ENCODE peak calls at places on chromosome 14, in five cellular contexts. One of them, this sample, is unnamed.
A peak's percentile ranks its signal among the peaks of the same experiment; 100 is the strongest.

GRCh38 chr14:31068235-31068634 is 42.1 kb upstream of the STRN3 start:
- DNase-seq in germinal center: no peak
- DNase-seq in stimulated activated CD4-positive, alpha-beta T cell treated with anti-CD3 and anti-CD28 coated beads, Interleukin-2, amount 100 ng/mL, for 24 hours: no peak
- DNase-seq in stimulated activated effector memory CD8-positive, alpha-beta T cell treated with anti-CD3 and anti-CD28 coated beads, Interleukin-12 subunit alpha, Interleukin-12 subunit beta, amount 100 ng/mL, for 72 hours: no peak
- DNase-seq in NCI-H187 treated with DMSO at 0.1 percent for 48 hours: no peak
- DNase-seq in this sample: peak; percentile 46

GRCh38 chr14:70718383-70719123 is 76.8 kb downstream of the TTC9 start:
- DNase-seq in germinal center: no peak
- DNase-seq in stimulated activated CD4-positive, alpha-beta T cell treated with anti-CD3 and anti-CD28 coated beads, Interleukin-2, amount 100 ng/mL, for 24 hours: no peak
- DNase-seq in stimulated activated effector memory CD8-positive, alpha-beta T cell treated with anti-CD3 and anti-CD28 coated beads, Interleukin-12 subunit alpha, Interleukin-12 subunit beta, amount 100 ng/mL, for 72 hours: no peak
- DNase-seq in NCI-H187 treated with DMSO at 0.1 percent for 48 hours: no peak
- DNase-seq in this sample: no peak

GRCh38 chr14:95948608-95949007 is 72.0 kb downstream of the TUNAR start:
- DNase-seq in germinal center: no peak
- DNase-seq in stimulated activated CD4-positive, alpha-beta T cell treated with anti-CD3 and anti-CD28 coated beads, Interleukin-2, amount 100 ng/mL, for 24 hours: no peak
- DNase-seq in stimulated activated effector memory CD8-positive, alpha-beta T cell treated with anti-CD3 and anti-CD28 coated beads, Interleukin-12 subunit alpha, Interleukin-12 subunit beta, amount 100 ng/mL, for 72 hours: no peak
- DNase-seq in NCI-H187 treated with DMSO at 0.1 percent for 48 hours: no peak
- DNase-seq in this sample: no peak

GRCh38 chr14:93994919-93995682 is 2.0 kb upstream of the CCDC197 start:
- DNase-seq in germinal center: no peak
- DNase-seq in stimulated activated CD4-positive, alpha-beta T cell treated with anti-CD3 and anti-CD28 coated beads, Interleukin-2, amount 100 ng/mL, for 24 hours: peak; percentile 68
- DNase-seq in stimulated activated effector memory CD8-positive, alpha-beta T cell treated with anti-CD3 and anti-CD28 coated beads, Interleukin-12 subunit alpha, Interleukin-12 subunit beta, amount 100 ng/mL, for 72 hours: peak; percentile 60
- DNase-seq in NCI-H187 treated with DMSO at 0.1 percent for 48 hours: no peak
- DNase-seq in this sample: no peak

GRCh38 chr14:69260979-69261605 is 1.1 kb downstream of the GALNT16 start:
- DNase-seq in germinal center: peak; percentile 86
- DNase-seq in stimulated activated CD4-positive, alpha-beta T cell treated with anti-CD3 and anti-CD28 coated beads, Interleukin-2, amount 100 ng/mL, for 24 hours: peak; percentile 67
- DNase-seq in stimulated activated effector memory CD8-positive, alpha-beta T cell treated with anti-CD3 and anti-CD28 coated beads, Interleukin-12 subunit alpha, Interleukin-12 subunit beta, amount 100 ng/mL, for 72 hours: peak; percentile 71
- DNase-seq in NCI-H187 treated with DMSO at 0.1 percent for 48 hours: no peak
- DNase-seq in this sample: peak; percentile 92

GRCh38 chr14:105326568-105326867 is 12.0 kb downstream of the PACS2 start:
- DNase-seq in germinal center: no peak
- DNase-seq in stimulated activated CD4-positive, alpha-beta T cell treated with anti-CD3 and anti-CD28 coated beads, Interleukin-2, amount 100 ng/mL, for 24 hours: no peak
- DNase-seq in stimulated activated effector memory CD8-positive, alpha-beta T cell treated with anti-CD3 and anti-CD28 coated beads, Interleukin-12 subunit alpha, Interleukin-12 subunit beta, amount 100 ng/mL, for 72 hours: no peak
- DNase-seq in NCI-H187 treated with DMSO at 0.1 percent for 48 hours: no peak
- DNase-seq in this sample: no peak

GRCh38 chr14:32078030-32078793 is 1.1 kb downstream of the ARHGAP5 start:
- DNase-seq in germinal center: peak; percentile 17
- DNase-seq in stimulated activated CD4-positive, alpha-beta T cell treated with anti-CD3 and anti-CD28 coated beads, Interleukin-2, amount 100 ng/mL, for 24 hours: no peak
- DNase-seq in stimulated activated effector memory CD8-positive, alpha-beta T cell treated with anti-CD3 and anti-CD28 coated beads, Interleukin-12 subunit alpha, Interleukin-12 subunit beta, amount 100 ng/mL, for 72 hours: no peak
- DNase-seq in NCI-H187 treated with DMSO at 0.1 percent for 48 hours: no peak
- DNase-seq in this sample: no peak

GRCh38 chr14:69657961-69658360 is 46.6 kb downstream of the SUSD6 start:
- DNase-seq in germinal center: no peak
- DNase-seq in stimulated activated CD4-positive, alpha-beta T cell treated with anti-CD3 and anti-CD28 coated beads, Interleukin-2, amount 100 ng/mL, for 24 hours: no peak
- DNase-seq in stimulated activated effector memory CD8-positive, alpha-beta T cell treated with anti-CD3 and anti-CD28 coated beads, Interleukin-12 subunit alpha, Interleukin-12 subunit beta, amount 100 ng/mL, for 72 hours: no peak
- DNase-seq in NCI-H187 treated with DMSO at 0.1 percent for 48 hours: peak; percentile 60
- DNase-seq in this sample: no peak

GRCh38 chr14:104014764-104015163 is 70.7 kb upstream of the ASPG start:
- DNase-seq in germinal center: no peak
- DNase-seq in stimulated activated CD4-positive, alpha-beta T cell treated with anti-CD3 and anti-CD28 coated beads, Interleukin-2, amount 100 ng/mL, for 24 hours: no peak
- DNase-seq in stimulated activated effector memory CD8-positive, alpha-beta T cell treated with anti-CD3 and anti-CD28 coated beads, Interleukin-12 subunit alpha, Interleukin-12 subunit beta, amount 100 ng/mL, for 72 hours: no peak
- DNase-seq in NCI-H187 treated with DMSO at 0.1 percent for 48 hours: no peak
- DNase-seq in this sample: no peak

GRCh38 chr14:51448831-51449665 is 202.7 kb upstream of the FRMD6 start:
- DNase-seq in germinal center: no peak
- DNase-seq in stimulated activated CD4-positive, alpha-beta T cell treated with anti-CD3 and anti-CD28 coated beads, Interleukin-2, amount 100 ng/mL, for 24 hours: no peak
- DNase-seq in stimulated activated effector memory CD8-positive, alpha-beta T cell treated with anti-CD3 and anti-CD28 coated beads, Interleukin-12 subunit alpha, Interleukin-12 subunit beta, amount 100 ng/mL, for 72 hours: no peak
- DNase-seq in NCI-H187 treated with DMSO at 0.1 percent for 48 hours: no peak
- DNase-seq in this sample: no peak

GRCh38 chr14:51474854-51475253 is 176.9 kb upstream of the FRMD6 start:
- DNase-seq in germinal center: no peak
- DNase-seq in stimulated activated CD4-positive, alpha-beta T cell treated with anti-CD3 and anti-CD28 coated beads, Interleukin-2, amount 100 ng/mL, for 24 hours: no peak
- DNase-seq in stimulated activated effector memory CD8-positive, alpha-beta T cell treated with anti-CD3 and anti-CD28 coated beads, Interleukin-12 subunit alpha, Interleukin-12 subunit beta, amount 100 ng/mL, for 72 hours: no peak
- DNase-seq in NCI-H187 treated with DMSO at 0.1 percent for 48 hours: no peak
- DNase-seq in this sample: no peak

GRCh38 chr14:22221508-22221907 is 367.5 kb downstream of the DAD1 start:
- DNase-seq in germinal center: peak; percentile 40
- DNase-seq in stimulated activated CD4-positive, alpha-beta T cell treated with anti-CD3 and anti-CD28 coated beads, Interleukin-2, amount 100 ng/mL, for 24 hours: no peak
- DNase-seq in stimulated activated effector memory CD8-positive, alpha-beta T cell treated with anti-CD3 and anti-CD28 coated beads, Interleukin-12 subunit alpha, Interleukin-12 subunit beta, amount 100 ng/mL, for 72 hours: no peak
- DNase-seq in NCI-H187 treated with DMSO at 0.1 percent for 48 hours: no peak
- DNase-seq in this sample: no peak

GRCh38 chr14:73942180-73942579 is 7.7 kb downstream of the FAM161B start:
- DNase-seq in germinal center: no peak
- DNase-seq in stimulated activated CD4-positive, alpha-beta T cell treated with anti-CD3 and anti-CD28 coated beads, Interleukin-2, amount 100 ng/mL, for 24 hours: no peak
- DNase-seq in stimulated activated effector memory CD8-positive, alpha-beta T cell treated with anti-CD3 and anti-CD28 coated beads, Interleukin-12 subunit alpha, Interleukin-12 subunit beta, amount 100 ng/mL, for 72 hours: no peak
- DNase-seq in NCI-H187 treated with DMSO at 0.1 percent for 48 hours: no peak
- DNase-seq in this sample: no peak

GRCh38 chr14:20606190-20606901 is 15.2 kb upstream of the RNASE12 start:
- DNase-seq in germinal center: no peak
- DNase-seq in stimulated activated CD4-positive, alpha-beta T cell treated with anti-CD3 and anti-CD28 coated beads, Interleukin-2, amount 100 ng/mL, for 24 hours: no peak
- DNase-seq in stimulated activated effector memory CD8-positive, alpha-beta T cell treated with anti-CD3 and anti-CD28 coated beads, Interleukin-12 subunit alpha, Interleukin-12 subunit beta, amount 100 ng/mL, for 72 hours: no peak
- DNase-seq in NCI-H187 treated with DMSO at 0.1 percent for 48 hours: no peak
- DNase-seq in this sample: peak; percentile 39

GRCh38 chr14:57388072-57388471 is 2.3 kb upstream of the NAA30 start:
- DNase-seq in germinal center: no peak
- DNase-seq in stimulated activated CD4-positive, alpha-beta T cell treated with anti-CD3 and anti-CD28 coated beads, Interleukin-2, amount 100 ng/mL, for 24 hours: no peak
- DNase-seq in stimulated activated effector memory CD8-positive, alpha-beta T cell treated with anti-CD3 and anti-CD28 coated beads, Interleukin-12 subunit alpha, Interleukin-12 subunit beta, amount 100 ng/mL, for 72 hours: no peak
- DNase-seq in NCI-H187 treated with DMSO at 0.1 percent for 48 hours: no peak
- DNase-seq in this sample: no peak

GRCh38 chr14:100547633-100548294 is 39.5 kb downstream of the BEGAIN start:
- DNase-seq in germinal center: peak; percentile 62
- DNase-seq in stimulated activated CD4-positive, alpha-beta T cell treated with anti-CD3 and anti-CD28 coated beads, Interleukin-2, amount 100 ng/mL, for 24 hours: peak; percentile 40
- DNase-seq in stimulated activated effector memory CD8-positive, alpha-beta T cell treated with anti-CD3 and anti-CD28 coated beads, Interleukin-12 subunit alpha, Interleukin-12 subunit beta, amount 100 ng/mL, for 72 hours: no peak
- DNase-seq in NCI-H187 treated with DMSO at 0.1 percent for 48 hours: no peak
- DNase-seq in this sample: no peak

GRCh38 chr14:73725116-73726024 is 11.2 kb upstream of the PNMA1 start:
- DNase-seq in germinal center: no peak
- DNase-seq in stimulated activated CD4-positive, alpha-beta T cell treated with anti-CD3 and anti-CD28 coated beads, Interleukin-2, amount 100 ng/mL, for 24 hours: no peak
- DNase-seq in stimulated activated effector memory CD8-positive, alpha-beta T cell treated with anti-CD3 and anti-CD28 coated beads, Interleukin-12 subunit alpha, Interleukin-12 subunit beta, amount 100 ng/mL, for 72 hours: peak; percentile 48
- DNase-seq in NCI-H187 treated with DMSO at 0.1 percent for 48 hours: no peak
- DNase-seq in this sample: no peak

GRCh38 chr14:71776463-71777359 is 155.5 kb upstream of the RGS6 start:
- DNase-seq in germinal center: no peak
- DNase-seq in stimulated activated CD4-positive, alpha-beta T cell treated with anti-CD3 and anti-CD28 coated beads, Interleukin-2, amount 100 ng/mL, for 24 hours: no peak
- DNase-seq in stimulated activated effector memory CD8-positive, alpha-beta T cell treated with anti-CD3 and anti-CD28 coated beads, Interleukin-12 subunit alpha, Interleukin-12 subunit beta, amount 100 ng/mL, for 72 hours: peak; percentile 68
- DNase-seq in NCI-H187 treated with DMSO at 0.1 percent for 48 hours: no peak
- DNase-seq in this sample: no peak

GRCh38 chr14:54444003-54444402 is 2.8 kb upstream of the CNIH1 start:
- DNase-seq in germinal center: no peak
- DNase-seq in stimulated activated CD4-positive, alpha-beta T cell treated with anti-CD3 and anti-CD28 coated beads, Interleukin-2, amount 100 ng/mL, for 24 hours: no peak
- DNase-seq in stimulated activated effector memory CD8-positive, alpha-beta T cell treated with anti-CD3 and anti-CD28 coated beads, Interleukin-12 subunit alpha, Interleukin-12 subunit beta, amount 100 ng/mL, for 72 hours: no peak
- DNase-seq in NCI-H187 treated with DMSO at 0.1 percent for 48 hours: no peak
- DNase-seq in this sample: no peak

GRCh38 chr14:99133563-99134332 is 138.2 kb downstream of the BCL11B start:
- DNase-seq in germinal center: no peak
- DNase-seq in stimulated activated CD4-positive, alpha-beta T cell treated with anti-CD3 and anti-CD28 coated beads, Interleukin-2, amount 100 ng/mL, for 24 hours: no peak
- DNase-seq in stimulated activated effector memory CD8-positive, alpha-beta T cell treated with anti-CD3 and anti-CD28 coated beads, Interleukin-12 subunit alpha, Interleukin-12 subunit beta, amount 100 ng/mL, for 72 hours: no peak
- DNase-seq in NCI-H187 treated with DMSO at 0.1 percent for 48 hours: no peak
- DNase-seq in this sample: no peak

GRCh38 chr14:56359245-56359644 is 220.4 kb upstream of the TMEM260 start:
- DNase-seq in germinal center: no peak
- DNase-seq in stimulated activated CD4-positive, alpha-beta T cell treated with anti-CD3 and anti-CD28 coated beads, Interleukin-2, amount 100 ng/mL, for 24 hours: no peak
- DNase-seq in stimulated activated effector memory CD8-positive, alpha-beta T cell treated with anti-CD3 and anti-CD28 coated beads, Interleukin-12 subunit alpha, Interleukin-12 subunit beta, amount 100 ng/mL, for 72 hours: no peak
- DNase-seq in NCI-H187 treated with DMSO at 0.1 percent for 48 hours: no peak
- DNase-seq in this sample: no peak

GRCh38 chr14:94227029-94227428 is 52.9 kb downstream of the PPP4R4 start:
- DNase-seq in germinal center: no peak
- DNase-seq in stimulated activated CD4-positive, alpha-beta T cell treated with anti-CD3 and anti-CD28 coated beads, Interleukin-2, amount 100 ng/mL, for 24 hours: no peak
- DNase-seq in stimulated activated effector memory CD8-positive, alpha-beta T cell treated with anti-CD3 and anti-CD28 coated beads, Interleukin-12 subunit alpha, Interleukin-12 subunit beta, amount 100 ng/mL, for 72 hours: no peak
- DNase-seq in NCI-H187 treated with DMSO at 0.1 percent for 48 hours: no peak
- DNase-seq in this sample: no peak

GRCh38 chr14:104451474-104451873 is 128.1 kb upstream of the C14orf180 start:
- DNase-seq in germinal center: no peak
- DNase-seq in stimulated activated CD4-positive, alpha-beta T cell treated with anti-CD3 and anti-CD28 coated beads, Interleukin-2, amount 100 ng/mL, for 24 hours: no peak
- DNase-seq in stimulated activated effector memory CD8-positive, alpha-beta T cell treated with anti-CD3 and anti-CD28 coated beads, Interleukin-12 subunit alpha, Interleukin-12 subunit beta, amount 100 ng/mL, for 72 hours: no peak
- DNase-seq in NCI-H187 treated with DMSO at 0.1 percent for 48 hours: no peak
- DNase-seq in this sample: no peak

GRCh38 chr14:96264850-96265249 is 8.8 kb downstream of the BDKRB1 start:
- DNase-seq in germinal center: no peak
- DNase-seq in stimulated activated CD4-positive, alpha-beta T cell treated with anti-CD3 and anti-CD28 coated beads, Interleukin-2, amount 100 ng/mL, for 24 hours: no peak
- DNase-seq in stimulated activated effector memory CD8-positive, alpha-beta T cell treated with anti-CD3 and anti-CD28 coated beads, Interleukin-12 subunit alpha, Interleukin-12 subunit beta, amount 100 ng/mL, for 72 hours: no peak
- DNase-seq in NCI-H187 treated with DMSO at 0.1 percent for 48 hours: no peak
- DNase-seq in this sample: no peak

GRCh38 chr14:70754989-70755388 is 54.3 kb downstream of the MAP3K9 start:
- DNase-seq in germinal center: no peak
- DNase-seq in stimulated activated CD4-positive, alpha-beta T cell treated with anti-CD3 and anti-CD28 coated beads, Interleukin-2, amount 100 ng/mL, for 24 hours: no peak
- DNase-seq in stimulated activated effector memory CD8-positive, alpha-beta T cell treated with anti-CD3 and anti-CD28 coated beads, Interleukin-12 subunit alpha, Interleukin-12 subunit beta, amount 100 ng/mL, for 72 hours: no peak
- DNase-seq in NCI-H187 treated with DMSO at 0.1 percent for 48 hours: no peak
- DNase-seq in this sample: no peak

GRCh38 chr14:104350463-104351185 is 212.2 kb downstream of the KIF26A start:
- DNase-seq in germinal center: no peak
- DNase-seq in stimulated activated CD4-positive, alpha-beta T cell treated with anti-CD3 and anti-CD28 coated beads, Interleukin-2, amount 100 ng/mL, for 24 hours: no peak
- DNase-seq in stimulated activated effector memory CD8-positive, alpha-beta T cell treated with anti-CD3 and anti-CD28 coated beads, Interleukin-12 subunit alpha, Interleukin-12 subunit beta, amount 100 ng/mL, for 72 hours: no peak
- DNase-seq in NCI-H187 treated with DMSO at 0.1 percent for 48 hours: no peak
- DNase-seq in this sample: no peak

GRCh38 chr14:80587096-80587724 is 354.3 kb downstream of the CEP128 start:
- DNase-seq in germinal center: peak; percentile 7
- DNase-seq in stimulated activated CD4-positive, alpha-beta T cell treated with anti-CD3 and anti-CD28 coated beads, Interleukin-2, amount 100 ng/mL, for 24 hours: no peak
- DNase-seq in stimulated activated effector memory CD8-positive, alpha-beta T cell treated with anti-CD3 and anti-CD28 coated beads, Interleukin-12 subunit alpha, Interleukin-12 subunit beta, amount 100 ng/mL, for 72 hours: peak; percentile 49
- DNase-seq in NCI-H187 treated with DMSO at 0.1 percent for 48 hours: no peak
- DNase-seq in this sample: peak; percentile 22

GRCh38 chr14:53927171-53927570 is 29.5 kb downstream of the BMP4 start:
- DNase-seq in germinal center: no peak
- DNase-seq in stimulated activated CD4-positive, alpha-beta T cell treated with anti-CD3 and anti-CD28 coated beads, Interleukin-2, amount 100 ng/mL, for 24 hours: no peak
- DNase-seq in stimulated activated effector memory CD8-positive, alpha-beta T cell treated with anti-CD3 and anti-CD28 coated beads, Interleukin-12 subunit alpha, Interleukin-12 subunit beta, amount 100 ng/mL, for 72 hours: no peak
- DNase-seq in NCI-H187 treated with DMSO at 0.1 percent for 48 hours: no peak
- DNase-seq in this sample: no peak

GRCh38 chr14:65320661-65321308 is 91.7 kb upstream of the FUT8 start:
- DNase-seq in germinal center: no peak
- DNase-seq in stimulated activated CD4-positive, alpha-beta T cell treated with anti-CD3 and anti-CD28 coated beads, Interleukin-2, amount 100 ng/mL, for 24 hours: no peak
- DNase-seq in stimulated activated effector memory CD8-positive, alpha-beta T cell treated with anti-CD3 and anti-CD28 coated beads, Interleukin-12 subunit alpha, Interleukin-12 subunit beta, amount 100 ng/mL, for 72 hours: no peak
- DNase-seq in NCI-H187 treated with DMSO at 0.1 percent for 48 hours: no peak
- DNase-seq in this sample: no peak

GRCh38 chr14:33369041-33369440 is 430.4 kb downstream of the NPAS3 start:
- DNase-seq in germinal center: no peak
- DNase-seq in stimulated activated CD4-positive, alpha-beta T cell treated with anti-CD3 and anti-CD28 coated beads, Interleukin-2, amount 100 ng/mL, for 24 hours: no peak
- DNase-seq in stimulated activated effector memory CD8-positive, alpha-beta T cell treated with anti-CD3 and anti-CD28 coated beads, Interleukin-12 subunit alpha, Interleukin-12 subunit beta, amount 100 ng/mL, for 72 hours: no peak
- DNase-seq in NCI-H187 treated with DMSO at 0.1 percent for 48 hours: no peak
- DNase-seq in this sample: no peak

GRCh38 chr14:33596211-33597080 is 354.4 kb downstream of the EGLN3 start:
- DNase-seq in germinal center: no peak
- DNase-seq in stimulated activated CD4-positive, alpha-beta T cell treated with anti-CD3 and anti-CD28 coated beads, Interleukin-2, amount 100 ng/mL, for 24 hours: no peak
- DNase-seq in stimulated activated effector memory CD8-positive, alpha-beta T cell treated with anti-CD3 and anti-CD28 coated beads, Interleukin-12 subunit alpha, Interleukin-12 subunit beta, amount 100 ng/mL, for 72 hours: no peak
- DNase-seq in NCI-H187 treated with DMSO at 0.1 percent for 48 hours: no peak
- DNase-seq in this sample: no peak

GRCh38 chr14:76784881-76785280 is 23.6 kb downstream of the VASH1 start:
- DNase-seq in germinal center: peak; percentile 82
- DNase-seq in stimulated activated CD4-positive, alpha-beta T cell treated with anti-CD3 and anti-CD28 coated beads, Interleukin-2, amount 100 ng/mL, for 24 hours: peak; percentile 60
- DNase-seq in stimulated activated effector memory CD8-positive, alpha-beta T cell treated with anti-CD3 and anti-CD28 coated beads, Interleukin-12 subunit alpha, Interleukin-12 subunit beta, amount 100 ng/mL, for 72 hours: peak; percentile 69
- DNase-seq in NCI-H187 treated with DMSO at 0.1 percent for 48 hours: no peak
- DNase-seq in this sample: peak; percentile 86

GRCh38 chr14:73755434-73756014 is 41.3 kb upstream of the PNMA1 start:
- DNase-seq in germinal center: no peak
- DNase-seq in stimulated activated CD4-positive, alpha-beta T cell treated with anti-CD3 and anti-CD28 coated beads, Interleukin-2, amount 100 ng/mL, for 24 hours: no peak
- DNase-seq in stimulated activated effector memory CD8-positive, alpha-beta T cell treated with anti-CD3 and anti-CD28 coated beads, Interleukin-12 subunit alpha, Interleukin-12 subunit beta, amount 100 ng/mL, for 72 hours: no peak
- DNase-seq in NCI-H187 treated with DMSO at 0.1 percent for 48 hours: no peak
- DNase-seq in this sample: no peak

GRCh38 chr14:31792726-31793125 is 231.5 kb downstream of the NUBPL start:
- DNase-seq in germinal center: no peak
- DNase-seq in stimulated activated CD4-positive, alpha-beta T cell treated with anti-CD3 and anti-CD28 coated beads, Interleukin-2, amount 100 ng/mL, for 24 hours: no peak
- DNase-seq in stimulated activated effector memory CD8-positive, alpha-beta T cell treated with anti-CD3 and anti-CD28 coated beads, Interleukin-12 subunit alpha, Interleukin-12 subunit beta, amount 100 ng/mL, for 72 hours: no peak
- DNase-seq in NCI-H187 treated with DMSO at 0.1 percent for 48 hours: no peak
- DNase-seq in this sample: no peak

GRCh38 chr14:57865450-57866198 is at the start of gene SLC35F4:
- DNase-seq in germinal center: no peak
- DNase-seq in stimulated activated CD4-positive, alpha-beta T cell treated with anti-CD3 and anti-CD28 coated beads, Interleukin-2, amount 100 ng/mL, for 24 hours: no peak
- DNase-seq in stimulated activated effector memory CD8-positive, alpha-beta T cell treated with anti-CD3 and anti-CD28 coated beads, Interleukin-12 subunit alpha, Interleukin-12 subunit beta, amount 100 ng/mL, for 72 hours: no peak
- DNase-seq in NCI-H187 treated with DMSO at 0.1 percent for 48 hours: no peak
- DNase-seq in this sample: no peak